ENCODE peak calls at places on chromosomes 7 and 10, in nine cellular contexts. E is HT-29, N is NCI-H345, B is activated gamma-delta T cell treated with Interleukin-2 at 50 U/mL for 16 hours, H is NCI-H1092 treated with DMSO at 0.1 percent for 48 hours, J is NCI-H2171 treated with DMSO at 0.1 percent for 48 hours, Y is endothelial cell, C is HCT116, T is NCI-H2081. V is an unnamed sample.

GRCh38 chr7:1052031-1052818 is 7.9 kb downstream of the GPR146 start:
- DNase-seq in E (no peak), H (no peak), C (no peak), B (no peak), J (no peak), T (no peak), Y (no peak), N (no peak), V (no peak)

GRCh38 chr7:122307228-122307619 is 2.7 kb upstream of the FEZF1 start:
- DNase-seq in B (no peak), N (no peak), T (no peak), Y (peak), C (no peak), E (no peak), H (no peak), J (peak), V (no peak)

GRCh38 chr7:82609746-82610145 is 166.2 kb upstream of the CACNA2D1 start:
- DNase-seq in N (no peak), T (no peak), E (no peak), Y (no peak), H (no peak), B (no peak), J (no peak), C (no peak), V (no peak)

GRCh38 chr10:119871881-119872609 is 598 bp downstream of the MCMBP start:
- DNase-seq in B (peak), J (peak), H (peak), T (peak), Y (peak), N (peak), E (peak), C (peak), V (peak)

GRCh38 chr10:71737356-71738172 is 18.0 kb upstream of the C10orf105 start:
- DNase-seq in H (no peak), Y (no peak), N (no peak), C (no peak), B (no peak), J (no peak), E (no peak), T (no peak), V (no peak)

GRCh38 chr7:147513451-147513850 is 1077.1 kb upstream of the C7orf33 start:
- DNase-seq in T (peak), C (no peak), H (no peak), J (peak), N (peak), E (no peak), Y (no peak), B (no peak), V (no peak)

GRCh38 chr7:132298782-132299181 is 277.5 kb downstream of the PLXNA4 start:
- DNase-seq in B (no peak), Y (no peak), N (peak), H (peak), E (no peak), J (no peak), C (no peak), T (no peak), V (no peak)

GRCh38 chr7:154503962-154504550 is 451.9 kb downstream of the DPP6 start:
- DNase-seq in E (peak), C (peak), Y (no peak), T (peak), H (peak), J (peak), B (no peak), N (peak), V (no peak)

GRCh38 chr7:75689246-75690099 is 49.3 kb downstream of the HIP1 start:
- DNase-seq in E (no peak), B (no peak), J (no peak), Y (no peak), N (no peak), H (no peak), T (no peak), C (no peak), V (no peak)

GRCh38 chr7:155198901-155199845 is 98.5 kb upstream of the INSIG1 start:
- DNase-seq in E (no peak), J (no peak), H (no peak), T (no peak), B (no peak), N (no peak), C (no peak), Y (no peak), V (no peak)

GRCh38 chr10:132001238-132001977 is 19.7 kb upstream of the BNIP3 start:
- DNase-seq in E (peak), T (no peak), B (no peak), J (no peak), C (no peak), H (peak), N (peak), Y (no peak), V (no peak)

GRCh38 chr10:94059174-94059573 is 65.4 kb downstream of the PLCE1 start:
- DNase-seq in H (no peak), C (no peak), T (no peak), B (no peak), N (no peak), J (no peak), E (no peak), Y (no peak), V (no peak)

GRCh38 chr7:34762769-34763168 is 104.8 kb downstream of the NPSR1 start:
- DNase-seq in C (no peak), E (peak), J (no peak), T (no peak), B (no peak), N (no peak), H (no peak), Y (no peak), V (no peak)

V was measured in HAP-1.